ENCODE peak calls at places on chromosome 5, in five cellular contexts. C, G, F, K and P are unnamed samples.

GRCh38 chr5:133253661-133254060 is 201.8 kb downstream of the HSPA4 start:
- DNase-seq in F (no peak), C (no peak), G (no peak), K (no peak), P (no peak)

GRCh38 chr5:160269017-160269416 is 39.7 kb downstream of the FABP6 start:
- DNase-seq in G (no peak), C (peak; percentile 97), K (no peak), F (peak; percentile 83), P (peak; percentile 52)

GRCh38 chr5:89470658-89471057 is 587.7 kb upstream of the MEF2C start:
- DNase-seq in F (no peak), K (no peak), C (no peak), G (no peak), P (peak; percentile 34)

GRCh38 chr5:72255670-72256069 is 64.4 kb downstream of the MRPS27 start:
- DNase-seq in F (peak; percentile 39), G (no peak), C (no peak), K (no peak), P (no peak)

GRCh38 chr5:172887735-172888134 is 53.7 kb downstream of the ERGIC1 start:
- DNase-seq in C (peak; percentile 68), F (peak; percentile 90), G (no peak), K (no peak), P (no peak)

GRCh38 chr5:138653502-138653901 is 78.3 kb upstream of the HSPA9 start:
- DNase-seq in C (no peak), K (peak; percentile 18), F (no peak), G (no peak), P (no peak)

GRCh38 chr5:170219615-170220014 is 13.2 kb upstream of the C5orf58 start:
- DNase-seq in C (no peak), G (no peak), K (peak; percentile 45), F (peak; percentile 68), P (no peak)

GRCh38 chr5:60024104-60024503 is 130.6 kb upstream of the PDE4D start:
- DNase-seq in K (no peak), G (no peak), F (no peak), C (no peak), P (no peak)

GRCh38 chr5:149799119-149799623 is 69.1 kb downstream of the PPARGC1B start:
- DNase-seq in G (peak; percentile 45), K (no peak), F (peak; percentile 16), C (no peak), P (no peak)

GRCh38 chr5:143882520-143882919 is 70.6 kb downstream of the HMHB1 start:
- DNase-seq in G (no peak), K (no peak), F (no peak), C (no peak), P (no peak)

GRCh38 chr5:168978015-168978414 is 322.9 kb downstream of the SLIT3 start:
- DNase-seq in F (no peak), C (no peak), K (no peak), G (no peak), P (no peak)

GRCh38 chr5:82986404-82986803 is 90.8 kb downstream of the TMEM167A start:
- DNase-seq in F (no peak), C (no peak), K (no peak), G (no peak), P (no peak)

GRCh38 chr5:2261002-2261703 is 378.4 kb upstream of the IRX4 start:
- DNase-seq in K (no peak), C (no peak), F (no peak), G (no peak), P (no peak)

GRCh38 chr5:99835791-99836190 is 699.4 kb upstream of the FAM174A start:
- DNase-seq in F (no peak), K (no peak), G (no peak), C (no peak), P (no peak)

GRCh38 chr5:143016777-143017374 is 246.7 kb downstream of the ARHGAP26 start:
- DNase-seq in K (no peak), C (peak; percentile 40), F (peak; percentile 67), G (no peak), P (peak; percentile 39)

GRCh38 chr5:123605822-123606221 is 93.8 kb downstream of the CSNK1G3 start:
- DNase-seq in C (no peak), F (no peak), K (no peak), G (no peak), P (no peak)

GRCh38 chr5:108798866-108799265 is 51.2 kb downstream of the FER start:
- DNase-seq in C (no peak), F (no peak), K (no peak), G (no peak), P (no peak)

GRCh38 chr5:170293273-170293672 is 4.3 kb downstream of the LCP2 start:
- DNase-seq in F (no peak), G (no peak), K (no peak), C (peak; percentile 87), P (no peak)

GRCh38 chr5:41465493-41466171 is 44.8 kb downstream of the PLCXD3 start:
- DNase-seq in G (no peak), K (no peak), C (no peak), F (no peak), P (no peak)

GRCh38 chr5:2187687-2188086 is 305.0 kb upstream of the IRX4 start:
- DNase-seq in G (no peak), F (no peak), C (peak; percentile 11), K (no peak), P (no peak)

GRCh38 chr5:36523931-36524330 is 82.5 kb upstream of the SLC1A3 start:
- DNase-seq in F (no peak), C (no peak), G (no peak), K (no peak), P (no peak)

GRCh38 chr5:53479656-53480473 is 564 bp upstream of the FST start:
- DNase-seq in K (no peak), G (no peak), F (no peak), C (peak; percentile 32), P (peak; percentile 42)

GRCh38 chr5:128412145-128412930 is 125.7 kb downstream of the FBN2 start:
- DNase-seq in K (no peak), F (no peak), G (no peak), C (no peak), P (no peak)

GRCh38 chr5:84255318-84255717 is 129.4 kb downstream of the EDIL3 start:
- DNase-seq in C (no peak), G (no peak), K (peak; percentile 47), F (peak; percentile 31), P (no peak)

GRCh38 chr5:51376504-51376903 is 6.7 kb upstream of the ISL1 start:
- DNase-seq in K (no peak), C (no peak), F (no peak), G (no peak), P (no peak)

GRCh38 chr5:51378778-51379652 is 4.2 kb upstream of the ISL1 start:
- DNase-seq in F (peak; percentile 14), K (no peak), C (no peak), G (no peak), P (no peak)

GRCh38 chr5:51377151-51378060 is 5.8 kb upstream of the ISL1 start:
- DNase-seq in F (no peak), C (no peak), K (no peak), G (no peak), P (no peak)

GRCh38 chr5:51378061-51378409 is 5.2 kb upstream of the ISL1 start:
- DNase-seq in G (no peak), C (no peak), K (no peak), F (no peak), P (no peak)

DNA sequence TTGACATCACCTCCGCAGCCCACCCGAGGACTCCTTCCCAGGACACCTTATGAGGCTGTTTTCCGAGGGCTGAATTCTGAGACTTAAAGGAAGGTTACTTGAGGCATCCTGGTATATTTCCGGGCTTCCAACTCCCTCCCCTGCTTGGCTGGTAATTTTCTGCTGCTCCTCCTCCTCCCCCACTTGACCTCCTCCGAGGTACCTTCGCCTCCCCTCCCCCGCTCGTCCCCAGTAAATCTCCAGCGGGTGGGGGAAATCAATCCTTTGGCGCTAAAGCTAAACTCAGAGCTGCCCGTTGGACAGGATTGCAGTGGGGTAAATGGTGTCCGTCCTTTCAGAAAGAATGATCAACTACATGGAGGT is 4.9 kb upstream of the ISL1 start:
- DNase-seq in K (no peak), C (no peak), F (no peak), G (no peak), P (no peak)
- H3K4me3 ChIP-seq in K (no peak overlapping the region), C (no peak overlapping the region), F (no peak overlapping the region), G (peak overlapping the region; percentile 27), P (peak overlapping the region; percentile 26)

GRCh38 chr5:16446993-16447392 is 18.6 kb downstream of the ZNF622 start:
- DNase-seq in F (no peak), K (no peak), C (no peak), G (no peak), P (no peak)
- TF ChIP-seq POLR2AphosphoS5 in F (no peak), K (no peak), C (no peak), G (no peak), P (no peak)

DNA sequence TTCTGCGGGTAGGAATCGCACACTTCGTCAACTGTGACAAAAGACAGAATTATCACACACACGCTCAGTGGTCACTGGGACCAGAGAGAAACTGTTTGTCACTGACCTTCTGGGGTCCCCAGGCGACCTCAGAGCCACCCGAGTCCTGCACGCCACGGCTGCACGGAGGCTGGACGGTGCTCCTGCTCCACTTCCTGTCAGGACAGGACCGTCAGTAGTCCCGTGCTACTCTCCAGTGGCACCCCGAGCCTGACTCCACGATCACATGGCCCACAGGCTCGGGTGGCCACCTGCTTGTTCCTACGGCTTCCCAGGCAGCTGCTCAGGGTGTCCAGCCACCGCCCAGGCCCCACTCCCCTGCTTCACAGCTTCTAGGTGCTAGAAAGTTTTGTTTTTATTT is 17.9 kb downstream of the MRNIP start:
- DNase-seq in K (no peak), C (no peak), F (no peak), G (no peak), P (no peak)
- H3K36me3 ChIP-seq in K (peaks cover 28% of the 10 kb centered on the region), C (peaks cover 69% of the 10 kb centered on the region), F (peaks cover 4% of the 10 kb centered on the region), G (peaks cover 8% of the 10 kb centered on the region), P (peaks cover 21% of the 10 kb centered on the region)

DNA sequence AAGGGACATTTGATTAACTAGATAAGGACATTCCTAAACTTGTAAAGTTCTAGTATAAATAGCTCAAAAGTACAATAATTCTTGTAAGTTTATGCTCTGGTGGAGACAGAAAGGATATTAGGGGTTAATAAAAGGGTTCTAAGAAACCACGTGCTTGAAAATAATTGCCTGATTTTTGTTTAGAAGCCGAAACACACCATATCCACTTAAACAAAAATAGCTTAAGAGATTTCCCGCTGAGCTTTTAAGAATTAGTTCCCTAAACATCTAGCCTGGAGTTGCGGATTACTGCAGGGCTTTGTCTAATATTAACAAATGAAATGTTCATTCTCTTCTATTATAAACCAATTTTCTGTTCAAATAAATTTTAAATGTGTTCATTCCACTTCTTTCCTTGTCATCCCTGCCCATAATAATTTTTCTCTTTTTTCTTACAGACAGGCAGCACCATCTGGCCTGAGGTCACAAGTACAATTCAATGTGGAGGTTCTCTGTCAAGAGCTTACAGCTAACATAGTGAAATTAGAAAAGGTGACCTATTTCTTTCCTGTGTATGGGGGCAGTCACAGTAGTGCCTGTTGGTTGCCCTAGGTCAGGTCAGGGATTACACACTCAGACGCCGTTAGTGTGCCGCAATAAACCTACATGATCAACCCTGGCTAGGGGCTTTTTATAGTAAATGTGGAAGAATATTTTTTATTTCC is 65.3 kb downstream of the GRAMD2B start:
- DNase-seq in F (no peak), G (no peak), C (no peak), K (no peak), P (no peak)
- H3K4me3 ChIP-seq in F (no peak overlapping the region), G (no peak overlapping the region), C (no peak overlapping the region), K (no peak overlapping the region), P (no peak overlapping the region)